ENCODE peak calls at places on chromosomes 16 and 17, in eight cellular contexts. One of them, this sample, is unnamed.

GRCh38 chr16:68235105-68235881 is 634 bp downstream of the ESRP2 start:
- DNase-seq in hepatocyte: peak
- DNase-seq in SK-N-SH: no peak
- DNase-seq in neural progenitor cell: peak
- DNase-seq in HCT116: no peak
- DNase-seq in GM23338: peak
- DNase-seq in OCI-LY7: no peak
- DNase-seq in GM23248: no peak
- DNase-seq in this sample: no peak

GRCh38 chr16:578870-579405 is 9.2 kb downstream of the PIGQ start:
- DNase-seq in hepatocyte: peak
- DNase-seq in SK-N-SH: peak
- DNase-seq in neural progenitor cell: peak
- DNase-seq in HCT116: no peak
- DNase-seq in GM23338: peak
- DNase-seq in OCI-LY7: peak
- DNase-seq in GM23248: peak
- DNase-seq in this sample: peak

GRCh38 chr17:72569193-72569946 is 448.6 kb downstream of the SOX9 start:
- DNase-seq in hepatocyte: no peak
- DNase-seq in SK-N-SH: peak
- DNase-seq in neural progenitor cell: no peak
- DNase-seq in HCT116: no peak
- DNase-seq in GM23338: no peak
- DNase-seq in OCI-LY7: no peak
- DNase-seq in GM23248: no peak
- DNase-seq in this sample: no peak

GRCh38 chr17:72134560-72135399 is 14.0 kb downstream of the SOX9 start:
- DNase-seq in hepatocyte: no peak
- DNase-seq in SK-N-SH: no peak
- DNase-seq in neural progenitor cell: no peak
- DNase-seq in HCT116: no peak
- DNase-seq in GM23338: no peak
- DNase-seq in OCI-LY7: no peak
- DNase-seq in GM23248: peak
- DNase-seq in this sample: no peak

GRCh38 chr17:73341350-73342056 is 29.7 kb upstream of the CDC42EP4 start:
- DNase-seq in hepatocyte: no peak
- DNase-seq in SK-N-SH: no peak
- DNase-seq in neural progenitor cell: no peak
- DNase-seq in HCT116: no peak
- DNase-seq in GM23338: no peak
- DNase-seq in OCI-LY7: no peak
- DNase-seq in GM23248: no peak
- DNase-seq in this sample: no peak

GRCh38 chr16:29154676-29155121 is 169.8 kb downstream of the LAT start:
- DNase-seq in hepatocyte: no peak
- DNase-seq in SK-N-SH: no peak
- DNase-seq in neural progenitor cell: no peak
- DNase-seq in HCT116: no peak
- DNase-seq in GM23338: no peak
- DNase-seq in OCI-LY7: no peak
- DNase-seq in GM23248: no peak
- DNase-seq in this sample: no peak

GRCh38 chr17:42179911-42180410 is 981 bp downstream of the KCNH4 start:
- DNase-seq in hepatocyte: peak
- DNase-seq in SK-N-SH: peak
- DNase-seq in neural progenitor cell: peak
- DNase-seq in HCT116: no peak
- DNase-seq in GM23338: peak
- DNase-seq in OCI-LY7: peak
- DNase-seq in GM23248: peak
- DNase-seq in this sample: no peak

GRCh38 chr16:88527186-88527936 is 42.8 kb upstream of the ZC3H18 start:
- DNase-seq in hepatocyte: peak
- DNase-seq in SK-N-SH: peak
- DNase-seq in neural progenitor cell: peak
- DNase-seq in HCT116: peak
- DNase-seq in GM23338: peak
- DNase-seq in OCI-LY7: peak
- DNase-seq in GM23248: peak
- DNase-seq in this sample: no peak

GRCh38 chr17:79180358-79181005 is 105.9 kb downstream of the ENGASE start:
- DNase-seq in hepatocyte: no peak
- DNase-seq in SK-N-SH: no peak
- DNase-seq in neural progenitor cell: no peak
- DNase-seq in HCT116: no peak
- DNase-seq in GM23338: no peak
- DNase-seq in OCI-LY7: no peak
- DNase-seq in GM23248: no peak
- DNase-seq in this sample: no peak

GRCh38 chr17:16938031-16938430 is 33.9 kb downstream of the TNFRSF13B start:
- DNase-seq in hepatocyte: no peak
- DNase-seq in SK-N-SH: no peak
- DNase-seq in neural progenitor cell: no peak
- DNase-seq in HCT116: no peak
- DNase-seq in GM23338: no peak
- DNase-seq in OCI-LY7: no peak
- DNase-seq in GM23248: no peak
- DNase-seq in this sample: no peak

GRCh38 chr16:76162046-76162445 is 115.2 kb upstream of the CNTNAP4 start:
- DNase-seq in hepatocyte: no peak
- DNase-seq in SK-N-SH: no peak
- DNase-seq in neural progenitor cell: no peak
- DNase-seq in HCT116: no peak
- DNase-seq in GM23338: no peak
- DNase-seq in OCI-LY7: no peak
- DNase-seq in GM23248: no peak
- DNase-seq in this sample: no peak

GRCh38 chr16:22098538-22099255 is 6.4 kb downstream of the VWA3A start:
- DNase-seq in hepatocyte: peak
- DNase-seq in SK-N-SH: peak
- DNase-seq in neural progenitor cell: peak
- DNase-seq in HCT116: peak
- DNase-seq in GM23338: peak
- DNase-seq in OCI-LY7: peak
- DNase-seq in GM23248: peak
- DNase-seq in this sample: peak

GRCh38 chr17:7354262-7354781 is 634 bp upstream of the TMEM95 start:
- DNase-seq in hepatocyte: peak
- DNase-seq in SK-N-SH: no peak
- DNase-seq in neural progenitor cell: peak
- DNase-seq in HCT116: no peak
- DNase-seq in GM23338: peak
- DNase-seq in OCI-LY7: no peak
- DNase-seq in GM23248: peak
- DNase-seq in this sample: no peak

GRCh38 chr17:7356779-7357178 is 1.8 kb downstream of the TMEM95 start:
- DNase-seq in hepatocyte: no peak
- DNase-seq in SK-N-SH: no peak
- DNase-seq in neural progenitor cell: no peak
- DNase-seq in HCT116: no peak
- DNase-seq in GM23338: no peak
- DNase-seq in OCI-LY7: no peak
- DNase-seq in GM23248: peak
- DNase-seq in this sample: no peak

GRCh38 chr17:7352910-7353635 is 1.1 kb downstream of the KCTD11 start:
- DNase-seq in hepatocyte: peak
- DNase-seq in SK-N-SH: no peak
- DNase-seq in neural progenitor cell: no peak
- DNase-seq in HCT116: no peak
- DNase-seq in GM23338: no peak
- DNase-seq in OCI-LY7: no peak
- DNase-seq in GM23248: peak
- DNase-seq in this sample: no peak

GRCh38 chr17:7356072-7356549 is 1.2 kb downstream of the TMEM95 start:
- DNase-seq in hepatocyte: peak
- DNase-seq in SK-N-SH: peak
- DNase-seq in neural progenitor cell: peak
- DNase-seq in HCT116: peak
- DNase-seq in GM23338: peak
- DNase-seq in OCI-LY7: peak
- DNase-seq in GM23248: peak
- DNase-seq in this sample: peak

GRCh38 chr17:7355053-7355452 is at the start of gene TMEM95:
- DNase-seq in hepatocyte: peak
- DNase-seq in SK-N-SH: no peak
- DNase-seq in neural progenitor cell: no peak
- DNase-seq in HCT116: no peak
- DNase-seq in GM23338: no peak
- DNase-seq in OCI-LY7: no peak
- DNase-seq in GM23248: peak
- DNase-seq in this sample: no peak
- H3K4me2 ChIP-seq in hepatocyte: peak
- H3K4me2 ChIP-seq in SK-N-SH: peak
- H3K4me2 ChIP-seq in neural progenitor cell: no peak
- H3K4me2 ChIP-seq in HCT116: peak
- H3K4me2 ChIP-seq in GM23338: no peak
- H3K4me2 ChIP-seq in OCI-LY7: peak
- H3K4me2 ChIP-seq in GM23248: peak
- H3K4me2 ChIP-seq in this sample: no peak

GRCh38 chr16:24990803-24991202 is 24.4 kb downstream of the ARHGAP17 start:
- DNase-seq in hepatocyte: peak
- DNase-seq in SK-N-SH: no peak
- DNase-seq in neural progenitor cell: no peak
- DNase-seq in HCT116: no peak
- DNase-seq in GM23338: no peak
- DNase-seq in OCI-LY7: no peak
- DNase-seq in GM23248: no peak
- DNase-seq in this sample: no peak

GRCh38 chr16:24988137-24988535 is 27.0 kb downstream of the ARHGAP17 start:
- DNase-seq in hepatocyte: no peak
- DNase-seq in SK-N-SH: no peak
- DNase-seq in neural progenitor cell: no peak
- DNase-seq in HCT116: no peak
- DNase-seq in GM23338: no peak
- DNase-seq in OCI-LY7: no peak
- DNase-seq in GM23248: peak
- DNase-seq in this sample: no peak

GRCh38 chr16:24986512-24987303 is 28.5 kb downstream of the ARHGAP17 start:
- DNase-seq in hepatocyte: peak
- DNase-seq in SK-N-SH: no peak
- DNase-seq in neural progenitor cell: no peak
- DNase-seq in HCT116: no peak
- DNase-seq in GM23338: no peak
- DNase-seq in OCI-LY7: no peak
- DNase-seq in GM23248: peak
- DNase-seq in this sample: no peak

GRCh38 chr16:24989417-24989978 is 25.7 kb downstream of the ARHGAP17 start:
- DNase-seq in hepatocyte: no peak
- DNase-seq in SK-N-SH: no peak
- DNase-seq in neural progenitor cell: no peak
- DNase-seq in HCT116: no peak
- DNase-seq in GM23338: no peak
- DNase-seq in OCI-LY7: no peak
- DNase-seq in GM23248: no peak
- DNase-seq in this sample: no peak

DNA sequence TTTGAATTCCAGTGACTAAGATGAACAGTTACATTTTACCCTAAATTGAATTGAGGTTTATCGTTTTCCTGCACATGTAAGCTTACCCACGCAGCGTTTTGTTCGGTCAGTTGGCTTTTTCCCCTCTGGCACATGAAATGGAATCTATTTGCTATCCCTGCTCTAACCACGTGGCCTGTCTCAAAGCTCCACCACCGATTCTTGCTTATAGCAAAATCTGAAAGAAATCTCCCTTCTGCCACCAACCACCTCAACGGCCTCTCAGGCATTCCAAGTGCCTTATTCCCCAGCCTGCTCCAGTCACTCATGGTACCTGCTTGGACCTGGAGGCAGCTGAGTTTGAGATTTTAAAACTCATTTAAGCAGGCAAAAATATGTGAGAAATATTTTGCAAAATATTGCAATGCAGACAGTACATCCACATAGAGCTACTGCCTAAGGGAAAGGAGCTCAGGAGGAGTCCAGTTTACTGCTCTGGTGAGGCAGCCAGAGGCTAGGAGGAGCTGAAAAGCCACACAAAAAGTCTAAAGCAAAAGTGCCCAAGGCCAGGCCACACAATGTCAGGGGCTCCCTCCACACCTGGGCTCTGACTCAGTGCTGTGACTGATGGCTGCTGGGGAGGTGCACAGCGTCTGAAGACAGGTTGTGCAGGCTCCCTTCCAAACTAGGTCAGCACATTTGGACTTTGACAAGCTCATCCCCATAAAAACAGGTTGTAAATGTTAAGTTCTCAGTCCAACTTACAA is 26.4 kb downstream of the ARHGAP17 start:
- DNase-seq in hepatocyte: peak
- DNase-seq in SK-N-SH: peak
- DNase-seq in neural progenitor cell: no peak
- DNase-seq in HCT116: peak
- DNase-seq in GM23338: no peak
- DNase-seq in OCI-LY7: peak
- DNase-seq in GM23248: peak
- DNase-seq in this sample: peak
- TF ChIP-seq EZH2phosphoT487 in hepatocyte: no peak
- TF ChIP-seq EZH2phosphoT487 in SK-N-SH: no peak
- TF ChIP-seq EZH2phosphoT487 in neural progenitor cell: no peak
- TF ChIP-seq EZH2phosphoT487 in HCT116: no peak
- TF ChIP-seq EZH2phosphoT487 in GM23338: no peak
- TF ChIP-seq EZH2phosphoT487 in OCI-LY7: no peak
- TF ChIP-seq EZH2phosphoT487 in GM23248: no peak
- TF ChIP-seq EZH2phosphoT487 in this sample: no peak

GRCh38 chr17:49787932-49788442 is 494 bp upstream of the KAT7 start:
- DNase-seq in hepatocyte: no peak
- DNase-seq in SK-N-SH: peak
- DNase-seq in neural progenitor cell: peak
- DNase-seq in HCT116: no peak
- DNase-seq in GM23338: no peak
- DNase-seq in OCI-LY7: no peak
- DNase-seq in GM23248: peak
- DNase-seq in this sample: peak
- H3K4me2 ChIP-seq in hepatocyte: peak
- H3K4me2 ChIP-seq in SK-N-SH: peak
- H3K4me2 ChIP-seq in neural progenitor cell: peak
- H3K4me2 ChIP-seq in HCT116: peak
- H3K4me2 ChIP-seq in GM23338: peak
- H3K4me2 ChIP-seq in OCI-LY7: peak
- H3K4me2 ChIP-seq in GM23248: peak
- H3K4me2 ChIP-seq in this sample: peak

DNA sequence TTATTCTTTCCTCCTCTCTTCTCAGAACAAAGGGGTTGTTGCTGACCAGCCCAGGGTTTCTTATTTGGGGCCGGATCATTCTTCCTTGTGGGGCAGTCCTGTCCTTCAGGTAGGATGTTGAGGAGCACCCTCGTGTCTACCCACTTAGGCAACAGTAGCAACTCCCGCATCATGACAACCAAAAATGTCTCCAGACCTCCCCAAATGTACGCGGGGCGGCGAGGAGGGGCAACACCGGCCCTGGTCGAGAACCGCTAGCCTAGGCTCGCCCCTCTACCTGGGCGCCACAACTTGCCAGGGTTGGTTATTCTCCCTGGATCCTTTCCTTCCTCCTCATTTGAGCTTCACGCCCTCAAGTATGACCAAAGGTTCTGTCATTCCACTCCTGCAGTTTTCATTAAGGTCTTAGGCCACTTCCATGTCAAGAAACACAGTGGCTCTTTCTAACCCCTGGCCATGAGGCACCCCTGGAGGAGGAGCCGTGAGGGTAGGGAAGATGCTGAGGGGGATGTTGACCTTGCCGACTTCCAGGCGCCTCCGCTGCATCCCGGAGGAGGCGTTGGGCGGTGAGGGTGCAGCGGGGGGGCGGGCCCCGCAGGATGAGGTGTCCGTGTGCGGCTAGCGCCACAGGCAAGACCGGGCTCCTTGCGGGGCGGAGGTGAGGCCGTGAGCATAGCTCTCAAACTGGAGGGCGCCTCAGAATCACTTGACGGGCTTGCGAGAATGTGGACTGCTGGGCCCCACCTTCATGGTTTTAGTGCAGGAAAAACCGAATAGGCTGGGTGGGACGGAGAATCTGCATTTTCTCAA is 712 bp upstream of the SPECC1 start:
- DNase-seq in hepatocyte: peak
- DNase-seq in SK-N-SH: peak
- DNase-seq in neural progenitor cell: peak
- DNase-seq in HCT116: no peak
- DNase-seq in GM23338: peak
- DNase-seq in OCI-LY7: no peak
- DNase-seq in GM23248: peak
- DNase-seq in this sample: no peak
- TF ChIP-seq EZH2phosphoT487 in hepatocyte: no peak
- TF ChIP-seq EZH2phosphoT487 in SK-N-SH: no peak
- TF ChIP-seq EZH2phosphoT487 in neural progenitor cell: no peak
- TF ChIP-seq EZH2phosphoT487 in HCT116: no peak
- TF ChIP-seq EZH2phosphoT487 in GM23338: no peak
- TF ChIP-seq EZH2phosphoT487 in OCI-LY7: no peak
- TF ChIP-seq EZH2phosphoT487 in GM23248: no peak
- TF ChIP-seq EZH2phosphoT487 in this sample: no peak

This sample was measured in MM.1S.